ENCODE peak calls at places on chromosomes 3 and 15, in nine cellular contexts. M is GM04504; W is GM13976; A is activated CD4-positive, alpha-beta T cell treated with anti-CD3 and anti-CD28 coated beads, Interleukin-2, amount 10 ng/mL, durations not matched to agents 7 days and 5 days; O is NCI-H1092 treated with DMSO at 0.1 percent for 48 hours; U is A549; S is cardiac muscle cell; Z is COR-L47; J is NCI-H774. T is an unnamed sample.

GRCh38 chr15:71082803-71083202 is 32.5 kb upstream of the THSD4 start:
- DNase-seq in M (no peak), W (no peak), A (no peak), O (no peak), U (no peak), S (no peak), Z (no peak), J (no peak), T (no peak)

GRCh38 chr3:108175352-108175751 is 46.9 kb downstream of the IFT57 start:
- DNase-seq in M (no peak), W (no peak), A (no peak), O (no peak), U (no peak), S (no peak), Z (no peak), J (no peak), T (no peak)

GRCh38 chr3:95775486-95776094 is 1038.8 kb upstream of the EPHA6 start:
- DNase-seq in M (no peak), W (no peak), A (no peak), O (no peak), U (no peak), S (no peak), Z (no peak), J (no peak), T (no peak)

GRCh38 chr15:92158426-92158825 is 235.3 kb upstream of the ST8SIA2 start:
- DNase-seq in M (no peak), W (no peak), A (no peak), O (no peak), U (peak), S (no peak), Z (no peak), J (no peak), T (no peak)

GRCh38 chr3:117998071-117998470 is 1036.6 kb downstream of the IGSF11 start:
- DNase-seq in M (no peak), W (no peak), A (no peak), O (no peak), U (no peak), S (no peak), Z (no peak), J (no peak), T (no peak)

GRCh38 chr3:10817506-10817905 is 1.5 kb downstream of the SLC6A11 start:
- DNase-seq in M (no peak), W (no peak), A (no peak), O (no peak), U (no peak), S (no peak), Z (no peak), J (no peak), T (no peak)

GRCh38 chr3:114242947-114243346 is 5.6 kb upstream of the ZNF80 start:
- DNase-seq in M (no peak), W (peak), A (peak), O (no peak), U (no peak), S (no peak), Z (no peak), J (no peak), T (no peak)

GRCh38 chr3:66261318-66261717 is 40.5 kb downstream of the SLC25A26 start:
- DNase-seq in M (no peak), W (no peak), A (no peak), O (no peak), U (no peak), S (peak), Z (no peak), J (no peak), T (no peak)

GRCh38 chr3:53195602-53196574 is 34.9 kb downstream of the PRKCD start:
- DNase-seq in M (no peak), W (peak), A (peak), O (peak), U (peak), S (peak), Z (no peak), J (no peak), T (peak)

GRCh38 chr15:43772624-43773023 is 4.1 kb downstream of the ELL3 start:
- DNase-seq in M (no peak), W (no peak), A (no peak), O (no peak), U (no peak), S (no peak), Z (no peak), J (no peak), T (no peak)

GRCh38 chr3:129673012-129673411 is 66.5 kb upstream of the PLXND1 start:
- DNase-seq in M (no peak), W (no peak), A (no peak), O (no peak), U (no peak), S (peak), Z (no peak), J (no peak), T (peak)

GRCh38 chr15:87736921-87737389 is 519.6 kb downstream of the NTRK3 start:
- DNase-seq in M (no peak), W (no peak), A (peak), O (no peak), U (no peak), S (no peak), Z (no peak), J (no peak), T (no peak)

GRCh38 chr3:170163956-170164645 is 17.4 kb downstream of the PHC3 start:
- DNase-seq in M (no peak), W (no peak), A (no peak), O (no peak), U (no peak), S (no peak), Z (no peak), J (no peak), T (no peak)

GRCh38 chr3:71254251-71254650 is 329.3 kb downstream of the FOXP1 start:
- DNase-seq in M (no peak), W (no peak), A (no peak), O (no peak), U (peak), S (peak), Z (no peak), J (no peak), T (no peak)

GRCh38 chr15:99477745-99478525 is 87.8 kb upstream of the MEF2A start:
- DNase-seq in M (no peak), W (no peak), A (no peak), O (no peak), U (no peak), S (no peak), Z (no peak), J (no peak), T (no peak)

GRCh38 chr3:169402667-169403360 is 260.7 kb downstream of the MECOM start:
- DNase-seq in M (no peak), W (no peak), A (no peak), O (no peak), U (no peak), S (no peak), Z (no peak), J (no peak), T (no peak)

GRCh38 chr3:46096781-46097180 is 69.5 kb upstream of the XCR1 start:
- DNase-seq in M (no peak), W (no peak), A (no peak), O (no peak), U (no peak), S (no peak), Z (no peak), J (no peak), T (no peak)

GRCh38 chr3:113496924-113497323 is 18.0 kb downstream of the SPICE1 start:
- DNase-seq in M (no peak), W (no peak), A (no peak), O (no peak), U (peak), S (peak), Z (no peak), J (no peak), T (no peak)

GRCh38 chr3:146750196-146750595 is 145.1 kb upstream of the PLSCR5 start:
- DNase-seq in M (no peak), W (no peak), A (no peak), O (no peak), U (no peak), S (peak), Z (no peak), J (no peak), T (no peak)

GRCh38 chr3:186303985-186304384 is 58.0 kb downstream of the DGKG start:
- DNase-seq in M (no peak), W (no peak), A (no peak), O (no peak), U (no peak), S (no peak), Z (no peak), J (no peak), T (no peak)

GRCh38 chr15:70902105-70902504 is 9.5 kb downstream of the LRRC49 start:
- DNase-seq in M (peak), W (no peak), A (no peak), O (no peak), U (peak), S (peak), Z (no peak), J (no peak), T (no peak)

GRCh38 chr15:68821190-68821897 is 649 bp upstream of the ANP32A start:
- DNase-seq in M (no peak), W (peak), A (no peak), O (peak), U (peak), S (no peak), Z (no peak), J (no peak), T (peak)

GRCh38 chr3:157051055-157051454 is 108.9 kb downstream of the CCNL1 start:
- DNase-seq in M (no peak), W (no peak), A (no peak), O (no peak), U (no peak), S (no peak), Z (no peak), J (no peak), T (no peak)

GRCh38 chr3:134039161-134039862 is 9.6 kb upstream of the SLCO2A1 start:
- DNase-seq in M (no peak), W (no peak), A (no peak), O (no peak), U (no peak), S (peak), Z (no peak), J (no peak), T (peak)

GRCh38 chr3:25257026-25257425 is 171.0 kb upstream of the RARB start:
- DNase-seq in M (no peak), W (no peak), A (no peak), O (no peak), U (no peak), S (peak), Z (no peak), J (no peak), T (no peak)

GRCh38 chr3:65563844-65564243 is 474.9 kb downstream of the MAGI1 start:
- DNase-seq in M (no peak), W (no peak), A (no peak), O (no peak), U (no peak), S (no peak), Z (no peak), J (no peak), T (no peak)

GRCh38 chr3:173411288-173412064 is 13.9 kb downstream of the NLGN1 start:
- DNase-seq in M (peak), W (no peak), A (no peak), O (peak), U (peak), S (peak), Z (peak), J (peak), T (no peak)

GRCh38 chr15:68550498-68551295 is 28.1 kb upstream of the CORO2B start:
- DNase-seq in M (no peak), W (peak), A (peak), O (peak), U (peak), S (peak), Z (peak), J (peak), T (peak)

GRCh38 chr15:25510146-25510545 is 71.3 kb upstream of the UBE3A start:
- DNase-seq in M (no peak), W (no peak), A (no peak), O (no peak), U (no peak), S (no peak), Z (no peak), J (no peak), T (no peak)

GRCh38 chr3:50299929-50300680 is 900 bp upstream of the HYAL3 start:
- DNase-seq in M (no peak), W (no peak), A (peak), O (no peak), U (no peak), S (peak), Z (no peak), J (no peak), T (peak)

GRCh38 chr3:194323785-194324735 is 27.1 kb downstream of the CPN2 start:
- DNase-seq in M (no peak), W (peak), A (peak), O (no peak), U (peak), S (peak), Z (no peak), J (no peak), T (peak)

GRCh38 chr3:18618723-18619122 is 193.6 kb upstream of the SATB1 start:
- DNase-seq in M (no peak), W (no peak), A (no peak), O (no peak), U (no peak), S (no peak), Z (no peak), J (no peak), T (no peak)

GRCh38 chr3:31699309-31699953 is 166.7 kb downstream of the STT3B start:
- DNase-seq in M (no peak), W (no peak), A (no peak), O (no peak), U (peak), S (no peak), Z (no peak), J (no peak), T (no peak)

GRCh38 chr3:107432646-107433045 is 55.4 kb downstream of the CCDC54 start:
- DNase-seq in M (no peak), W (no peak), A (no peak), O (no peak), U (peak), S (no peak), Z (no peak), J (no peak), T (no peak)

GRCh38 chr3:171456765-171457164 is 3.4 kb downstream of the TNIK start:
- DNase-seq in M (no peak), W (no peak), A (no peak), O (no peak), U (no peak), S (no peak), Z (no peak), J (no peak), T (no peak)

GRCh38 chr3:113212845-113213375 is 1.6 kb downstream of the BOC start:
- DNase-seq in M (no peak), W (no peak), A (no peak), O (no peak), U (no peak), S (no peak), Z (no peak), J (no peak), T (no peak)

GRCh38 chr3:46337911-46338310 is 16.0 kb upstream of the CCR2 start:
- DNase-seq in M (no peak), W (no peak), A (no peak), O (no peak), U (no peak), S (no peak), Z (no peak), J (no peak), T (no peak)

GRCh38 chr3:64225695-64226499 is 631 bp upstream of the PRICKLE2 start:
- DNase-seq in M (no peak), W (no peak), A (no peak), O (no peak), U (no peak), S (no peak), Z (no peak), J (no peak), T (no peak)

GRCh38 chr3:195270350-195271115 is 426 bp downstream of the XXYLT1 start:
- DNase-seq in M (no peak), W (peak), A (peak), O (peak), U (peak), S (peak), Z (peak), J (peak), T (peak)